ENCODE peak calls at places on chromosomes 3 and 15, in seven cellular contexts. O, P, M, Z, T, I and Y are unnamed samples.

GRCh38 chr3:104588442-104588841 is 778.3 kb upstream of the ALCAM start:
- DNase-seq in T (no peak), O (no peak), M (no peak), Z (no peak), I (no peak), P (no peak), Y (no peak)

GRCh38 chr3:53531749-53532148 is 37.3 kb downstream of the CACNA1D start:
- DNase-seq in O (no peak), T (no peak), Z (no peak), P (no peak), I (no peak), M (no peak), Y (no peak)

GRCh38 chr15:69983696-69984265 is 113.9 kb downstream of the TLE3 start:
- DNase-seq in I (no peak), M (no peak), O (no peak), Z (no peak), P (no peak), T (peak; percentile 19), Y (no peak)

GRCh38 chr3:99645277-99646106 is 7.1 kb downstream of the COL8A1 start:
- DNase-seq in O (no peak), P (peak; percentile 81), Z (no peak), M (no peak), T (peak; percentile 52), I (peak; percentile 29), Y (peak; percentile 19)

GRCh38 chr15:92224843-92225242 is 168.8 kb upstream of the ST8SIA2 start:
- DNase-seq in O (no peak), Z (no peak), P (no peak), M (no peak), T (no peak), I (no peak), Y (no peak)

GRCh38 chr3:78861156-78861555 is 906.6 kb downstream of the ROBO1 start:
- DNase-seq in P (no peak), M (no peak), O (no peak), T (no peak), I (no peak), Z (no peak), Y (no peak)

GRCh38 chr3:55247666-55248065 is 239.4 kb downstream of the WNT5A start:
- DNase-seq in M (no peak), T (no peak), O (no peak), I (no peak), P (peak; percentile 36), Z (no peak), Y (no peak)

GRCh38 chr15:27342991-27343390 is 372.0 kb downstream of the GABRG3 start:
- DNase-seq in P (no peak), O (no peak), T (no peak), M (no peak), Z (no peak), I (no peak), Y (no peak)

GRCh38 chr3:69144631-69145244 is 22.3 kb upstream of the LMOD3 start:
- DNase-seq in M (peak; percentile 29), O (no peak), Z (no peak), T (no peak), P (no peak), I (no peak), Y (no peak)

GRCh38 chr3:48756640-48757039 is 39.6 kb upstream of the IP6K2 start:
- DNase-seq in T (no peak), O (no peak), I (no peak), Z (no peak), M (no peak), P (no peak), Y (no peak)

GRCh38 chr3:52077900-52078299 is 21.5 kb upstream of the DUSP7 start:
- DNase-seq in O (no peak), I (no peak), T (no peak), M (no peak), P (no peak), Z (no peak), Y (no peak)

GRCh38 chr3:58251653-58252052 is 14.1 kb downstream of the ABHD6 start:
- DNase-seq in O (no peak), P (no peak), Z (no peak), M (no peak), T (no peak), I (no peak), Y (no peak)

GRCh38 chr3:86951343-86951742 is 39.6 kb downstream of the VGLL3 start:
- DNase-seq in Z (no peak), O (no peak), M (no peak), T (peak; percentile 40), I (no peak), P (peak; percentile 86), Y (no peak)

GRCh38 chr15:84633311-84634227 is 20.5 kb downstream of the WDR73 start:
- DNase-seq in I (peak; percentile 75), T (peak; percentile 59), O (peak; percentile 74), Z (peak; percentile 83), M (no peak), P (peak; percentile 67), Y (peak; percentile 70)

GRCh38 chr15:31740203-31740602 is 290.1 kb upstream of the CHRNA7 start:
- DNase-seq in I (no peak), O (no peak), P (no peak), M (peak; percentile 22), T (no peak), Z (no peak), Y (no peak)

GRCh38 chr15:69044899-69045298 is 30.4 kb downstream of the NOX5 start:
- DNase-seq in Z (no peak), M (no peak), P (peak; percentile 69), O (no peak), I (no peak), T (peak; percentile 52), Y (peak; percentile 35)

GRCh38 chr3:181510500-181510899 is 201.2 kb upstream of the SOX2 start:
- DNase-seq in I (no peak), Z (no peak), M (no peak), O (no peak), T (no peak), P (no peak), Y (no peak)

GRCh38 chr3:63990204-63990603 is 33.1 kb downstream of the PSMD6 start:
- DNase-seq in Z (no peak), M (no peak), O (no peak), I (no peak), P (no peak), T (no peak), Y (no peak)

GRCh38 chr3:134364936-134365765 is 9.1 kb downstream of the AMOTL2 start:
- DNase-seq in T (no peak), I (no peak), O (no peak), P (no peak), M (no peak), Z (peak; percentile 58), Y (no peak)

DNA sequence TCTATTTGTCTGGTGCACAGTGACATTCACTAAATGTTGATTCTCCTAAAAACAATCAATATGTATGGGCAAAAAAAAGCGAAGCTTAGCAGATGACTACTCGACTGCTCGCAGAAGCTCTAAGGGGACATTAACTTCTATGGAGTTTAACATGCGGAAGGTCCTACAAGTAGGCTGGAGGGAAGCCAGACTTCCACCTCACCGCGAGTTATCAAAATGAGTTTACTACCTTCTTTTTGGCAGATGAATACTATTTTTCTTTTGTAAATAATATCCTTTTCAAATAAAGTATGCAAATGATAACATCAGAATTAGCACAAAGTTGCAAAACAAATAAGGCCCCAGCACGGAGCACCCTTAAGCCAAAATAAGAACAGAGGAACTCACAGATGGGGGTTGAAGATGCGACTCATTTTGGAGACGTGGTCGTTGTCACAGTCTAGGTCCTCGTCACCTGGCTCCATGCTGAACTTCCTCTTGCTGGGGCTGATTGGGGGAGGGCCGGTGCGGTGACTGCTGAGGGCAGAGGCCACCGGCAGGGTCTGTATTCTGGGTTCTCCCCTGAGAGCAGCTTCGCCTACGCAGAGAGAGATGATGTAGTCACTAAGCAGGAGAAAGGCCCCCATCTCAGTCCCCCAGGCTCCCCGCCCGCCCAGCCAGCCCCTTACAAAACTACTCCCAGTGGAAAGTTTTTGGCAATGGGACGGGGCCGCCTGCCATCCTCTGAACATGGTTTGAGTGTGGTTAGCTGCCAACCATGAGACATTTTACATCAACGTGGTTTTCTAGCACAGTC is 42.1 kb downstream of the VGLL4 start:
- DNase-seq in T (peak; percentile 23), I (peak; percentile 35), O (no peak), Z (peak; percentile 85), M (no peak), P (peak; percentile 39), Y (peak; percentile 83)
- H3K4me3 ChIP-seq in T (no peak overlapping the region), I (no peak overlapping the region), O (no peak overlapping the region), Z (no peak overlapping the region), M (no peak overlapping the region), P (no peak overlapping the region), Y (peak overlapping the region; percentile 3)

GRCh38 chr15:62765916-62766315 is 276.6 kb upstream of the TPM1 start:
- DNase-seq in M (no peak), T (no peak), O (no peak), I (no peak), Z (no peak), P (no peak), Y (no peak)
- H3K36me3 ChIP-seq in M (no peaks in the 10 kb centered on the region), T (no peaks in the 10 kb centered on the region), O (no peaks in the 10 kb centered on the region), I (no peaks in the 10 kb centered on the region), Z (no peaks in the 10 kb centered on the region), P (peaks cover 19% of the 10 kb centered on the region), Y (peaks cover 21% of the 10 kb centered on the region)

GRCh38 chr3:56782900-56783299 is 18.8 kb downstream of the ARHGEF3 start:
- DNase-seq in O (no peak), I (no peak), Z (no peak), M (no peak), P (no peak), T (no peak), Y (no peak)

GRCh38 chr3:56783644-56784451 is 17.9 kb downstream of the ARHGEF3 start:
- DNase-seq in I (no peak), O (no peak), M (no peak), Z (peak; percentile 77), T (peak; percentile 61), P (peak; percentile 74), Y (peak; percentile 73)

GRCh38 chr3:56782215-56782614 is 19.5 kb downstream of the ARHGEF3 start:
- DNase-seq in P (no peak), Z (no peak), T (no peak), M (no peak), I (no peak), O (no peak), Y (no peak)

GRCh38 chr3:56785499-56785898 is 16.2 kb downstream of the ARHGEF3 start:
- DNase-seq in P (no peak), M (no peak), T (no peak), Z (no peak), O (no peak), I (no peak), Y (no peak)

GRCh38 chr3:56784452-56785001 is 17.2 kb downstream of the ARHGEF3 start:
- DNase-seq in I (no peak), M (no peak), P (no peak), T (no peak), Z (no peak), O (no peak), Y (no peak)
- H3K4me3 ChIP-seq in I (no peak overlapping the region), M (no peak overlapping the region), P (no peak overlapping the region), T (no peak overlapping the region), Z (no peak overlapping the region), O (no peak overlapping the region), Y (no peak overlapping the region)

GRCh38 chr15:90949979-90950675 is 4.6 kb upstream of the RCCD1 start:
- DNase-seq in Z (no peak), O (no peak), T (no peak), I (no peak), P (no peak), M (no peak), Y (no peak)

GRCh38 chr15:90948506-90948905 is 6.2 kb upstream of the RCCD1 start:
- DNase-seq in T (no peak), M (no peak), P (no peak), Z (no peak), I (no peak), O (no peak), Y (no peak)

GRCh38 chr15:90947577-90948357 is 6.9 kb upstream of the RCCD1 start:
- DNase-seq in Z (no peak), I (no peak), O (no peak), P (no peak), M (no peak), T (no peak), Y (no peak)

GRCh38 chr15:90946941-90947576 is 7.6 kb upstream of the RCCD1 start:
- DNase-seq in T (no peak), M (no peak), Z (no peak), O (no peak), I (peak; percentile 58), P (no peak), Y (no peak)

GRCh38 chr15:90946538-90946937 is 8.1 kb upstream of the RCCD1 start:
- DNase-seq in P (no peak), M (no peak), O (no peak), I (no peak), Z (no peak), T (no peak), Y (no peak)
- H3K36me3 ChIP-seq in P (peaks cover 79% of the 10 kb centered on the region), M (peaks cover 29% of the 10 kb centered on the region), O (no peaks in the 10 kb centered on the region), I (peaks cover 87% of the 10 kb centered on the region), Z (peaks cover 79% of the 10 kb centered on the region), T (peaks cover 89% of the 10 kb centered on the region), Y (peaks cover 69% of the 10 kb centered on the region)